ENCODE peak calls at places on chromosomes 3 and 15, in seven cellular contexts. A is heart right ventricle; T is naive thymus-derived CD4-positive, alpha-beta T cell; M is CD8-positive, alpha-beta memory T cell; E is GM12865; H is GM12878; O is cardiac fibroblast. Y is an unnamed sample.

GRCh38 chr3:146241523-146242240 is 9.2 kb downstream of the PLSCR4 start:
- DNase-seq in A (no peak), T (no peak), M (no peak), E (no peak), H (no peak), O (peak; percentile 96), Y (no peak)

GRCh38 chr3:74883690-74884089 is 269.2 kb upstream of the CNTN3 start:
- DNase-seq in A (no peak), T (no peak), M (no peak), E (no peak), H (no peak), O (peak; percentile 30), Y (no peak)

GRCh38 chr15:92832992-92833438 is 67.1 kb upstream of the CHD2 start:
- DNase-seq in A (no peak), T (peak; percentile 36), M (no peak), E (peak; percentile 63), H (no peak), O (no peak), Y (no peak)

GRCh38 chr3:115279939-115280338 is 132.9 kb upstream of the ZBTB20 start:
- DNase-seq in A (no peak), T (no peak), M (no peak), E (no peak), H (no peak), O (peak; percentile 56), Y (no peak)

GRCh38 chr15:90327313-90327712 is 24.8 kb upstream of the ZNF774 start:
- DNase-seq in A (no peak), T (no peak), M (no peak), E (no peak), H (no peak), O (no peak), Y (no peak)

GRCh38 chr3:24273491-24273890 is 221.2 kb downstream of the THRB start:
- DNase-seq in A (no peak), T (no peak), M (no peak), E (no peak), H (no peak), O (no peak), Y (no peak)

GRCh38 chr3:196604548-196604947 is 34.9 kb upstream of the NRROS start:
- DNase-seq in A (no peak), T (peak; percentile 88), M (peak; percentile 32), E (peak; percentile 66), H (no peak), O (no peak), Y (no peak)

GRCh38 chr3:118472586-118472985 is 562.1 kb downstream of the IGSF11 start:
- DNase-seq in A (no peak), T (no peak), M (no peak), E (peak; percentile 29), H (no peak), O (no peak), Y (no peak)

GRCh38 chr3:150227839-150228238 is 180.3 kb upstream of the TSC22D2 start:
- DNase-seq in A (peak; percentile 11), T (no peak), M (no peak), E (peak; percentile 79), H (no peak), O (peak; percentile 79), Y (no peak)

GRCh38 chr15:94596707-94597106 is 365.3 kb downstream of the MCTP2 start:
- DNase-seq in A (no peak), T (no peak), M (no peak), E (no peak), H (no peak), O (no peak), Y (no peak)

GRCh38 chr3:37315669-37316068 is 141.3 kb upstream of the LRRFIP2 start:
- DNase-seq in A (no peak), T (no peak), M (no peak), E (no peak), H (no peak), O (no peak), Y (no peak)

DNA sequence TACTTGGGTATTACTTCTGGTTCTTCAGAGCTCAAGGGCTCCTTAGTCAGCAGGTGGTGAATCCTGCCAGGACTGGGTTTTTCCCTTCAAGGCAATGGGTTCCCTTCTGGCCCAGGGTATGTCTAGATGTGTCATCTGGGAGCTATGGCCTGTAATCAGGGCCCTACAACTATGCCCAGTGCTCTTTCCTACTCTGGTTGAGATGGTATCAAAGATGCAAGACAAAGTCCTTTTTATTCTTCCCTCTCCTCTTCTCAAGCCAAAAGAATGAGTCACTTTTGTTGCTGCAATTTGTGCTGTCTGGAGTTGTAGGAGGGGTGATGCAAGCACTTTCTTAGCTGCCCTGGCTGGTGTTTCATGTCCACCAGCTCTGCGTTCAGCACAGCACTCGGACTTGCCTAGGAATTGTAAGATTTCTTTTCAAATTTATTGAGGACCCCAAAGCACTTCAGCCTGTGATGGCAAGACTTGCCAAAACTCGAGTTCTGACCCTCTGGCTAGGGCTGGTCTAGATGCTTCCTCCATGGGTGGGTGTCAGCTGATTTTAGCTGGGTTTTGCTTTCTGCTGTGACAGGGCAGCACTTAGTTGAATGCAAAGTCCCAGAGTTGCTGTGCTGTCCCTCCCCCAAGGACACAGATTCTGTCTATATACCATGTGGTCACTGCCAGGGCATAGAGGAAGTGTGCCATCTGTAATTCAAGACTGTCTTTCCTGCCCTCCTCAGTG is 129.2 kb upstream of the CBLB start:
- DNase-seq in A (no peak), T (no peak), M (no peak), E (no peak), H (no peak), O (peak; percentile 96), Y (peak; percentile 29)
- H3K4me3 ChIP-seq in A (no peak overlapping the region), T (no peak overlapping the region), M (no peak overlapping the region), E (no peak overlapping the region), H (no peak overlapping the region), O (peak overlapping the region; percentile 12), Y (no peak overlapping the region)

GRCh38 chr3:119543147-119543546 is 16.3 kb downstream of the CD80 start:
- DNase-seq in A (no peak), T (no peak), M (no peak), E (no peak), H (no peak), O (no peak), Y (no peak)

GRCh38 chr3:119536757-119537156 is 22.7 kb downstream of the CD80 start:
- DNase-seq in A (no peak), T (no peak), M (no peak), E (no peak), H (no peak), O (no peak), Y (no peak)

GRCh38 chr3:119541547-119541946 is 17.9 kb downstream of the CD80 start:
- DNase-seq in A (no peak), T (no peak), M (no peak), E (no peak), H (no peak), O (no peak), Y (no peak)

GRCh38 chr3:119538772-119539171 is 20.6 kb downstream of the CD80 start:
- DNase-seq in A (no peak), T (no peak), M (no peak), E (no peak), H (no peak), O (no peak), Y (no peak)

GRCh38 chr3:119542168-119542767 is 17.1 kb downstream of the CD80 start:
- DNase-seq in A (no peak), T (no peak), M (no peak), E (no peak), H (no peak), O (no peak), Y (no peak)
- H3K4me3 ChIP-seq in A (no peak overlapping the region), T (no peak overlapping the region), M (no peak overlapping the region), E (no peak overlapping the region), H (peak overlapping the region; percentile 17), O (no peak overlapping the region), Y (no peak overlapping the region)

GRCh38 chr3:53493618-53493996 is 804 bp upstream of the CACNA1D start:
- DNase-seq in A (no peak), T (no peak), M (no peak), E (no peak), H (no peak), O (no peak), Y (no peak)

GRCh38 chr3:53495518-53496501 is 1.4 kb downstream of the CACNA1D start:
- DNase-seq in A (peak; percentile 10), T (no peak), M (no peak), E (no peak), H (no peak), O (no peak), Y (no peak)

GRCh38 chr3:53493997-53494791 is at the start of gene CACNA1D:
- DNase-seq in A (no peak), T (no peak), M (no peak), E (no peak), H (no peak), O (no peak), Y (peak; percentile 47)

GRCh38 chr3:53496984-53497383 is 2.6 kb downstream of the CACNA1D start:
- DNase-seq in A (no peak), T (no peak), M (no peak), E (no peak), H (no peak), O (no peak), Y (no peak)

DNA sequence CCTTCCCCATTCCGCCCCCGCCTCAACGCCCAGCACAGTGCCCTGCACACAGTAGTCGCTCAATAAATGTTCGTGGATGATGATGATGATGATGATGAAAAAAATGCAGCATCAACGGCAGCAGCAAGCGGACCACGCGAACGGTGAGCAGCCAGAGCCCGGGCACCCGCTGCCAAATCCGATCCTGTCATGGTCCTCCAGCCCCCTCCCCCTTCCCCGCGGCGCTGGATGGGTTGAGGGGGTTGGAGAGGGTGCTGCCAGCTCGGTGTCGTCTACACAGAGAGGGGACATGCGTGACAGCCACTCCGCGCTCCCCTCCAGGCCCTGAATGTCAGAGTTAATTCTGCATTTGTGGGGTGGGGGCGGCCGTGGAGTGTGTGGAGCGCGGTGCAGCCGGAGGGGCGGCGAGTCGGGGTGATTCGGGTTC is 693 bp downstream of the CACNA1D start:
- DNase-seq in A (no peak), T (no peak), M (no peak), E (no peak), H (no peak), O (no peak), Y (no peak)
- H3K4me3 ChIP-seq in A (peak overlapping the region; percentile 40), T (no peak overlapping the region), M (no peak overlapping the region), E (no peak overlapping the region), H (no peak overlapping the region), O (no peak overlapping the region), Y (peak overlapping the region; percentile 44)

DNA sequence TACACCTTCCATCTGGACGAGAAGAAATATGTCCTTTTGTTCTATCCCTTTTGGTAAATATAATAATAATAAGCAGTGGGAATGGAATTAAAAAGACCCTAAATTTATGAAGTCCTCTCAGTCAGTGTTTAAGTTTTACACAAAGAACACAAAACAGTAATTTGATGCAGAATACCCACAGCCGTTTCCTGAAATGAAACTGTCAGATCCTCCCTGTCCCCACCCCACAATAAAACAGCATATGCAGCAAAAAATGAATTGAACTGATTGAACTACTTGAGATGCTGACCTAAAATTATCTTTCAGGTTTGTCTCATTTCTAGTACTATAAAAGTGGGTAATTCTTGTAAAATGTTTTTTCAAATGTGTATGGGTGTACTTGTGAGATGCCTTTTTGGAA is 2.2 kb upstream of the LRIG1 start:
- DNase-seq in A (no peak), T (no peak), M (no peak), E (no peak), H (no peak), O (no peak), Y (no peak)
- H3K4me3 ChIP-seq in A (no peak overlapping the region), T (no peak overlapping the region), M (no peak overlapping the region), E (no peak overlapping the region), H (no peak overlapping the region), O (no peak overlapping the region), Y (no peak overlapping the region)

Y was measured in lung.